ENCODE peak calls at places on chromosomes 13 and 19, in nine cellular contexts. R is H1, X is HCT116, J is spleen, E is stomach, H is tibial nerve, O is NB4, V is A549, W is uterus. S is an unnamed sample.

GRCh38 chr13:37791699-37792098 is 77.9 kb downstream of the TRPC4 start:
- DNase-seq in R (no peak), X (no peak), J (no peak), E (no peak), H (no peak), O (no peak), V (no peak), W (no peak), S (no peak)

GRCh38 chr13:26247011-26247410 is 6.9 kb upstream of the CDK8 start:
- DNase-seq in R (no peak), X (no peak), J (no peak), E (no peak), H (no peak), O (no peak), V (no peak), W (no peak), S (no peak)

GRCh38 chr13:39895254-39895653 is 239.8 kb downstream of the COG6 start:
- DNase-seq in R (no peak), X (no peak), J (no peak), E (no peak), H (no peak), O (no peak), V (no peak), W (no peak), S (no peak)

GRCh38 chr19:7486923-7487322 is 1.9 kb downstream of the PEX11G start:
- DNase-seq in R (no peak), X (no peak), J (no peak), E (no peak), H (no peak), O (no peak), V (no peak), W (no peak), S (no peak)

GRCh38 chr19:23526302-23526701 is 131.0 kb upstream of the ZNF91 start:
- DNase-seq in R (no peak), X (no peak), J (no peak), E (no peak), H (no peak), O (no peak), V (no peak), W (no peak), S (no peak)

GRCh38 chr13:108895220-108895704 is 265.9 kb downstream of the MYO16 start:
- DNase-seq in R (no peak), X (no peak), J (no peak), E (no peak), H (no peak), O (peak; percentile 56), V (no peak), W (no peak), S (no peak)

GRCh38 chr13:93965587-93965986 is 513.9 kb downstream of the DCT start:
- DNase-seq in R (no peak), X (no peak), J (no peak), E (no peak), H (no peak), O (no peak), V (no peak), W (no peak), S (no peak)

GRCh38 chr19:7113233-7113632 is 43.7 kb downstream of the ZNF557 start:
- DNase-seq in R (no peak), X (no peak), J (no peak), E (no peak), H (no peak), O (no peak), V (no peak), W (no peak), S (no peak)

GRCh38 chr19:29795882-29796523 is 15.8 kb upstream of the CCNE1 start:
- DNase-seq in R (no peak), X (no peak), J (peak; percentile 55), E (no peak), H (no peak), O (no peak), V (no peak), W (no peak), S (no peak)

GRCh38 chr19:47573076-47574026 is at the start of gene ZNF541:
- DNase-seq in R (no peak), X (no peak), J (peak; percentile 85), E (peak; percentile 61), H (peak; percentile 37), O (no peak), V (no peak), W (peak; percentile 41), S (peak; percentile 38)

GRCh38 chr13:101624981-101625380 is 172.5 kb downstream of the ITGBL1 start:
- DNase-seq in R (no peak), X (no peak), J (no peak), E (no peak), H (no peak), O (no peak), V (no peak), W (no peak), S (no peak)

GRCh38 chr13:113981611-113982295 is 7.9 kb upstream of the C13orf46 start:
- DNase-seq in R (no peak), X (no peak), J (no peak), E (no peak), H (no peak), O (no peak), V (no peak), W (peak; percentile 9), S (no peak)

GRCh38 chr13:73521291-73521626 is 462.5 kb downstream of the KLF5 start:
- DNase-seq in R (no peak), X (no peak), J (no peak), E (no peak), H (no peak), O (no peak), V (no peak), W (no peak), S (no peak)

GRCh38 chr13:52356327-52356726 is 49.6 kb downstream of the THSD1 start:
- DNase-seq in R (no peak), X (no peak), J (no peak), E (no peak), H (no peak), O (no peak), V (no peak), W (no peak), S (no peak)

GRCh38 chr13:25062479-25062878 is 33.5 kb upstream of the PABPC3 start:
- DNase-seq in R (no peak), X (no peak), J (no peak), E (no peak), H (no peak), O (no peak), V (no peak), W (no peak), S (no peak)

GRCh38 chr13:30837227-30838159 is 68.6 kb upstream of the MEDAG start:
- DNase-seq in R (no peak), X (no peak), J (no peak), E (no peak), H (no peak), O (no peak), V (no peak), W (no peak), S (no peak)

GRCh38 chr19:49983645-49984229 is 22.8 kb upstream of the SIGLEC11 start:
- DNase-seq in R (no peak), X (peak; percentile 26), J (peak; percentile 87), E (peak; percentile 67), H (peak; percentile 52), O (peak; percentile 79), V (peak; percentile 70), W (peak; percentile 50), S (peak; percentile 85)

DNA sequence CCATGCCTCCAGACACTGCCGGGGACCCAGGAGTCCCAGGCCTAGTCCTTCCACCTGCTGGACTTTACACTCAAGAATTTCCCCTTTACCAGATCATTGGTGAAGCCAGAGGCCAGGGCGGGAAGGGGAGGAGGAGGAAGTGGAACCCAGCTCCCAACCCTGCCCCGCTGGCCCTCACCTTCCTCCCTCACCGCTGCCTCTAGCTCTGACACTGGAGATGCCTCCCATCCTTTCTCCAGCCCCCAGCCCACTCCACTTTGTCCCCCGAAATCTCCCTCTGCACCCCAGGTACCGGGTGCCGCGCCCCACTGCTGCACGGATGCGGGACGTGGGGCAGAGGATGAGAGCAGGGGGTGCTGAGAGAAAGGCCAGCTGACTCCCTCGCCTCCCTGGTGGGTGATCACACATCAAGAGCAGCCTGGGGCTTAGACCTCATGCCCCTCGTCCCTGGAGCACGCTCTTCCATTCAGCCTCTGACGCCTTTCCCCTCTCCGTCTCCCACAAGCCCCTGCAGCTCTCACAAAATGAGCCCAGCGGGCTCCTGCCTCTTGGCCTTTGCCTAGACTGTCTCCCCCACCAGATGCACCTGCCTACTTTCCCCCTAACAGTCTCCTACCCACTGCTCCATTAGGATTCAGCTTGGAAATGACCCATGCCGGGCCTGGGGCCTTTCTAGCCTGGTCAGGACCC is at the start of gene PTPRH:
- DNase-seq in R (no peak), X (no peak), J (no peak), E (peak; percentile 72), H (no peak), O (no peak), V (peak; percentile 46), W (no peak), S (no peak)
- TF ChIP-seq POLR2A in R (no peak), X (no peak), J (no peak), E (no peak), H (no peak), O (no peak), V (no peak), W (no peak), S (no peak)

GRCh38 chr19:41353466-41354342 is at the start of gene TGFB1:
- DNase-seq in R (no peak), X (peak; percentile 63), J (peak; percentile 99), E (peak; percentile 85), H (peak; percentile 72), O (peak; percentile 88), V (peak; percentile 100), W (peak; percentile 89), S (peak; percentile 87)
- TF ChIP-seq POLR2A in R (no peak), X (no peak), J (peak; percentile 36), E (no peak), H (no peak), O (peak; percentile 30), V (peak; percentile 63), W (no peak), S (peak; percentile 57)

GRCh38 chr19:1854032-1854541 is 5.8 kb upstream of the REXO1 start:
- DNase-seq in R (no peak), X (no peak), J (peak; percentile 81), E (no peak), H (no peak), O (no peak), V (no peak), W (no peak), S (no peak)

GRCh38 chr19:1856345-1856697 is 7.1 kb downstream of the KLF16 start:
- DNase-seq in R (no peak), X (no peak), J (no peak), E (no peak), H (no peak), O (peak; percentile 64), V (no peak), W (no peak), S (no peak)

GRCh38 chr19:1855828-1856255 is 7.5 kb downstream of the KLF16 start:
- DNase-seq in R (no peak), X (no peak), J (peak; percentile 87), E (no peak), H (no peak), O (peak; percentile 62), V (no peak), W (no peak), S (no peak)

GRCh38 chr19:1854542-1855039 is 6.3 kb upstream of the REXO1 start:
- DNase-seq in R (no peak), X (no peak), J (peak; percentile 89), E (no peak), H (no peak), O (no peak), V (no peak), W (no peak), S (no peak)

GRCh38 chr19:1855040-1855827 is 7.0 kb upstream of the REXO1 start:
- DNase-seq in R (peak; percentile 71), X (peak; percentile 64), J (peak; percentile 99), E (peak; percentile 94), H (peak; percentile 78), O (peak; percentile 92), V (peak; percentile 70), W (peak; percentile 57), S (no peak)
- TF ChIP-seq POLR2A in R (no peak), X (no peak), J (peak; percentile 20), E (no peak), H (peak; percentile 22), O (peak; percentile 67), V (no peak), W (peak; percentile 19), S (no peak)

GRCh38 chr13:104920091-104920490 is 1615.4 kb downstream of the EFNB2 start:
- DNase-seq in R (no peak), X (no peak), J (no peak), E (no peak), H (no peak), O (no peak), V (no peak), W (no peak), S (no peak)
- TF ChIP-seq POLR2A in R (no peak), X (no peak), J (no peak), E (no peak), H (no peak), O (no peak), V (no peak), W (no peak), S (no peak)

S was measured in ovary.